ENCODE peak calls at places on chromosomes 7 and 10, in nine cellular contexts. Q is hippocampal formation; N is HT-29; X is stimulated activated CD8-positive, alpha-beta memory T cell treated with anti-CD3 and anti-CD28 coated beads, Interleukin-12 subunit alpha, Interleukin-12 subunit beta, amount 100 ng/mL, for 4 hours; L is GM03348; I is breast epithelium; D is CD8-positive, alpha-beta T cell; H is substantia nigra; M is T-helper 2 cell. E is an unnamed sample.

GRCh38 chr10:75410135-75410787 is 8.7 kb upstream of the ZNF503 start:
- DNase-seq in D (no peak), L (no peak), H (no peak), X (no peak), I (no peak), M (no peak), N (no peak), Q (no peak), E (no peak)

GRCh38 chr10:73827346-73828089 is 16.1 kb upstream of the NDST2 start:
- DNase-seq in L (no peak), M (no peak), N (no peak), Q (no peak), I (no peak), H (no peak), X (no peak), D (no peak), E (no peak)

GRCh38 chr7:106371629-106372028 is 86.8 kb upstream of the NAMPT start:
- DNase-seq in Q (no peak), L (no peak), X (no peak), I (no peak), D (no peak), M (no peak), N (no peak), H (no peak), E (no peak)

GRCh38 chr7:88789480-88790064 is 6.0 kb downstream of the TEX47 start:
- DNase-seq in X (no peak), Q (peak), M (peak), D (no peak), N (peak), L (peak), I (no peak), H (no peak), E (no peak)

GRCh38 chr10:89393898-89394297 is 1.5 kb downstream of the IFIT1 start:
- DNase-seq in Q (no peak), D (no peak), N (no peak), L (no peak), H (no peak), M (no peak), X (no peak), I (no peak), E (no peak)

GRCh38 chr7:131603932-131604331 is 47.5 kb upstream of the PODXL start:
- DNase-seq in D (no peak), Q (no peak), N (no peak), M (no peak), I (no peak), X (no peak), H (no peak), L (no peak), E (no peak)

GRCh38 chr10:36802523-36803153 is 322.8 kb upstream of the ANKRD30A start:
- DNase-seq in I (no peak), X (no peak), N (no peak), L (peak), M (no peak), Q (no peak), H (peak), D (no peak), E (no peak)

GRCh38 chr10:73853196-73853595 is 21.2 kb downstream of the CAMK2G start:
- DNase-seq in H (no peak), N (no peak), Q (no peak), X (no peak), D (no peak), M (no peak), L (no peak), I (no peak), E (no peak)

GRCh38 chr10:79242620-79243152 is 104.6 kb upstream of the PPIF start:
- DNase-seq in I (peak), N (no peak), H (no peak), M (peak), L (peak), Q (peak), X (peak), D (peak), E (no peak)

GRCh38 chr7:84002348-84002747 is 192.2 kb downstream of the SEMA3A start:
- DNase-seq in N (peak), L (peak), M (no peak), I (no peak), Q (no peak), X (no peak), H (no peak), D (no peak), E (no peak)

GRCh38 chr7:159102681-159103381 is 41.8 kb downstream of the VIPR2 start:
- DNase-seq in Q (no peak), N (no peak), H (no peak), D (no peak), L (no peak), I (peak), M (no peak), X (no peak), E (no peak)

GRCh38 chr7:110358028-110358427 is 732.9 kb upstream of the LRRN3 start:
- DNase-seq in H (no peak), L (no peak), X (no peak), I (no peak), D (no peak), Q (no peak), M (no peak), N (no peak), E (no peak)

GRCh38 chr10:119460369-119461195 is 81.9 kb downstream of the RGS10 start:
- DNase-seq in Q (no peak), I (no peak), N (no peak), M (no peak), L (no peak), H (no peak), D (no peak), X (no peak), E (no peak)

GRCh38 chr7:27030393-27031001 is 65.3 kb downstream of the HOXA1 start:
- DNase-seq in Q (no peak), N (no peak), M (no peak), D (no peak), L (no peak), H (no peak), X (no peak), I (no peak), E (no peak)

GRCh38 chr7:135620980-135621850 is 41.1 kb upstream of the STMP1 start:
- DNase-seq in H (peak), I (no peak), X (no peak), Q (peak), N (peak), M (peak), L (peak), D (no peak), E (no peak)

GRCh38 chr10:132626761-132627735 is 89.5 kb downstream of the INPP5A start:
- DNase-seq in L (no peak), H (no peak), X (no peak), D (no peak), M (no peak), Q (no peak), I (no peak), N (no peak), E (no peak)

GRCh38 chr10:76303682-76304316 is 872.4 kb downstream of the LRMDA start:
- DNase-seq in I (peak), Q (peak), X (no peak), N (peak), M (peak), D (no peak), L (peak), H (peak), E (no peak)

GRCh38 chr7:80869821-80870751 is 48.8 kb downstream of the SEMA3C start:
- DNase-seq in N (peak), M (no peak), H (no peak), I (no peak), X (no peak), D (no peak), Q (no peak), L (no peak), E (no peak)

GRCh38 chr10:119806334-119807130 is 66.1 kb downstream of the MCMBP start:
- DNase-seq in X (no peak), Q (no peak), D (no peak), L (no peak), H (no peak), M (no peak), N (no peak), I (no peak), E (no peak)

GRCh38 chr7:77473240-77474005 is 57.3 kb upstream of the GSAP start:
- DNase-seq in D (no peak), X (no peak), M (no peak), L (no peak), N (no peak), Q (no peak), I (no peak), H (no peak), E (no peak)

GRCh38 chr10:70476249-70477035 is 2.1 kb upstream of the PALD1 start:
- DNase-seq in D (no peak), Q (no peak), H (no peak), I (no peak), X (no peak), L (no peak), N (no peak), M (no peak), E (no peak)

GRCh38 chr10:88848499-88848898 is 3.1 kb downstream of the ANKRD22 start:
- DNase-seq in L (peak), M (peak), H (no peak), N (peak), D (no peak), X (no peak), I (no peak), Q (no peak), E (no peak)

GRCh38 chr7:1237704-1238255 is 5.1 kb downstream of the UNCX start:
- DNase-seq in H (no peak), Q (no peak), M (no peak), L (no peak), I (no peak), D (no peak), N (no peak), X (no peak), E (no peak)

GRCh38 chr7:17212188-17212587 is 86.3 kb upstream of the AHR start:
- DNase-seq in D (no peak), H (no peak), Q (no peak), N (no peak), I (no peak), M (no peak), L (no peak), X (no peak), E (no peak)

GRCh38 chr10:22016046-22016705 is 12.6 kb upstream of the DNAJC1 start:
- DNase-seq in I (no peak), M (no peak), D (no peak), X (no peak), H (no peak), L (no peak), N (no peak), Q (no peak), E (no peak)

GRCh38 chr7:48090095-48090805 is 1.2 kb downstream of the UPP1 start:
- DNase-seq in L (no peak), D (no peak), X (no peak), N (peak), H (peak), M (no peak), Q (no peak), I (no peak), E (no peak)

GRCh38 chr7:121544726-121545125 is 148.6 kb upstream of the FAM3C start:
- DNase-seq in H (no peak), X (no peak), I (no peak), Q (no peak), N (peak), D (no peak), L (peak), M (peak), E (no peak)

GRCh38 chr7:5631752-5632151 is 149.7 kb downstream of the RNF216 start:
- DNase-seq in N (no peak), L (no peak), H (no peak), D (no peak), M (no peak), X (no peak), I (no peak), Q (no peak), E (no peak)

GRCh38 chr7:30930621-30931020 is 19.0 kb downstream of the AQP1 start:
- DNase-seq in L (no peak), X (no peak), H (no peak), Q (no peak), M (no peak), I (no peak), N (no peak), D (no peak), E (no peak)

GRCh38 chr10:1377231-1377630 is 321.0 kb downstream of the WDR37 start:
- DNase-seq in N (no peak), I (no peak), Q (no peak), M (no peak), D (no peak), L (no peak), H (no peak), X (no peak), E (peak)

GRCh38 chr7:107167483-107168232 is 1.1 kb upstream of the HBP1 start:
- DNase-seq in N (peak), H (no peak), I (no peak), Q (peak), M (peak), D (no peak), X (no peak), L (peak), E (no peak)

GRCh38 chr7:3191545-3191944 is 109.5 kb upstream of the SDK1 start:
- DNase-seq in I (no peak), D (no peak), X (no peak), M (no peak), Q (no peak), N (no peak), H (no peak), L (no peak), E (no peak)

E was measured in vagina.